ENCODE peak calls at places on chromosomes 16 and 17, in ten cellular contexts. D is neural crest cell; V is RWPE1; M is CD4-positive, alpha-beta T cell; A is immature natural killer cell; W is activated CD4-positive, alpha-beta T cell treated with anti-CD3 and anti-CD28 coated beads, Interleukin-2, amount 50 U/mL, for 1 hour; X is AG08396; Y is dermis blood vessel endothelial cell; F is heart right ventricle; P is germinal center. L is an unnamed sample.

GRCh38 chr17:4948997-4949320 is 629 bp upstream of the PFN1 start:
- DNase-seq in W (peak; percentile 62), M (peak; percentile 51), P (peak; percentile 92), F (peak; percentile 87), A (peak; percentile 85), V (peak; percentile 90), Y (peak; percentile 91), X (peak; percentile 96), D (peak; percentile 67), L (peak; percentile 57)

GRCh38 chr17:37717627-37718382 is 27.1 kb downstream of the HNF1B start:
- DNase-seq in P (no peak), D (no peak), W (no peak), F (no peak), M (no peak), Y (no peak), A (no peak), X (no peak), V (no peak), L (no peak)

GRCh38 chr16:27235938-27236245 is 32.6 kb downstream of the KDM8 start:
- DNase-seq in A (no peak), M (no peak), V (no peak), Y (no peak), W (no peak), P (no peak), F (no peak), X (no peak), D (no peak), L (no peak)

GRCh38 chr17:65222216-65222738 is 85.1 kb downstream of the RGS9 start:
- DNase-seq in F (no peak), D (no peak), M (no peak), W (no peak), X (peak; percentile 54), Y (no peak), P (no peak), A (no peak), V (no peak), L (no peak)

GRCh38 chr17:56939869-56940484 is 20.9 kb downstream of the COIL start:
- DNase-seq in M (no peak), V (peak; percentile 34), A (peak; percentile 53), X (peak; percentile 50), F (no peak), W (no peak), Y (peak; percentile 88), D (no peak), P (peak; percentile 78), L (peak; percentile 50)

GRCh38 chr17:28130455-28130854 is 88.0 kb downstream of the NLK start:
- DNase-seq in A (no peak), W (no peak), P (no peak), Y (no peak), D (no peak), M (no peak), X (no peak), V (no peak), F (no peak), L (no peak)

GRCh38 chr17:20914658-20915057 is 128.2 kb downstream of the USP22 start:
- DNase-seq in Y (no peak), F (no peak), A (no peak), X (no peak), P (no peak), W (no peak), D (no peak), V (no peak), M (no peak), L (no peak)

GRCh38 chr16:84144859-84145639 is at the start of the genes DNAAF1 and HSDL1:
- DNase-seq in D (peak; percentile 94), M (peak; percentile 97), P (peak; percentile 98), W (peak; percentile 93), A (peak; percentile 93), Y (peak; percentile 92), V (peak; percentile 98), X (peak; percentile 99), F (peak; percentile 95), L (peak; percentile 46)

GRCh38 chr16:67833418-67834241 is 8.5 kb upstream of the THAP11 start:
- DNase-seq in M (peak; percentile 88), V (peak; percentile 91), Y (peak; percentile 94), D (peak; percentile 94), P (peak; percentile 92), A (peak; percentile 91), X (peak; percentile 96), W (peak; percentile 92), F (peak; percentile 95), L (peak; percentile 75)

GRCh38 chr16:998211-998610 is 16.6 kb downstream of the SOX8 start:
- DNase-seq in F (no peak), M (no peak), A (no peak), D (no peak), P (no peak), Y (no peak), W (no peak), V (no peak), X (no peak), L (no peak)

GRCh38 chr16:48330133-48330846 is 54.9 kb downstream of the SIAH1 start:
- DNase-seq in A (no peak), X (peak; percentile 35), W (no peak), V (no peak), Y (no peak), P (no peak), F (no peak), D (no peak), M (no peak), L (no peak)

GRCh38 chr17:16453493-16453851 is 38.1 kb downstream of the TRPV2 start:
- DNase-seq in D (no peak), V (no peak), Y (no peak), X (no peak), W (no peak), A (no peak), M (no peak), F (no peak), P (no peak), L (no peak)

GRCh38 chr17:7237761-7238417 is 1.4 kb downstream of the PHF23 start:
- DNase-seq in Y (peak; percentile 66), A (peak; percentile 62), W (peak; percentile 79), P (peak; percentile 87), F (peak; percentile 83), V (no peak), M (peak; percentile 75), D (peak; percentile 60), X (peak; percentile 80), L (no peak)

GRCh38 chr17:66965801-66966528 is 1.5 kb downstream of the CACNG4 start:
- DNase-seq in P (no peak), F (no peak), W (no peak), V (no peak), A (no peak), D (no peak), M (no peak), Y (no peak), X (no peak), L (no peak)

GRCh38 chr17:38605852-38606645 is at the start of gene SRCIN1:
- DNase-seq in F (peak; percentile 40), M (peak; percentile 16), D (peak; percentile 67), Y (peak; percentile 42), W (peak; percentile 38), P (peak; percentile 74), V (no peak), X (peak; percentile 64), A (peak; percentile 43), L (no peak)

GRCh38 chr16:57529324-57530103 is 6.9 kb downstream of the CCDC102A start:
- DNase-seq in M (no peak), Y (no peak), D (no peak), W (no peak), P (no peak), X (peak; percentile 8), F (no peak), V (no peak), A (no peak), L (no peak)

GRCh38 chr17:16945141-16945493 is 26.8 kb downstream of the TNFRSF13B start:
- DNase-seq in M (no peak), Y (no peak), P (no peak), A (no peak), W (no peak), F (no peak), V (no peak), X (no peak), D (no peak), L (no peak)

GRCh38 chr17:980406-981291 is 1.1 kb upstream of the NXN start:
- DNase-seq in V (peak; percentile 77), P (peak; percentile 85), A (peak; percentile 76), W (peak; percentile 75), Y (peak; percentile 91), F (peak; percentile 59), X (peak; percentile 80), D (peak; percentile 61), M (peak; percentile 70), L (peak; percentile 72)

GRCh38 chr17:40561871-40562611 is 3.2 kb downstream of the CCR7 start:
- DNase-seq in D (no peak), V (no peak), Y (peak; percentile 29), A (peak; percentile 62), F (no peak), P (no peak), X (no peak), M (no peak), W (peak; percentile 63), L (no peak)

GRCh38 chr16:79261461-79261860 is 339.1 kb downstream of the MAF start:
- DNase-seq in F (peak; percentile 54), A (peak; percentile 46), X (no peak), M (peak; percentile 11), W (peak; percentile 40), D (peak; percentile 33), Y (no peak), V (no peak), P (peak; percentile 24), L (peak; percentile 53)

L was measured in renal cortical epithelial cell.